ENCODE peak calls at places on chromosome 3, in seven cellular contexts. One of them, this sample, is unnamed.

GRCh38 chr3:168620854-168621253 is 525.1 kb upstream of the GOLIM4 start:
- DNase-seq in transverse colon: peak
- DNase-seq in NCI-H774: no peak
- DNase-seq in T-helper 9 cell: no peak
- DNase-seq in mesothelial cell of epicardium: peak
- DNase-seq in HCEC 1CT: peak
- DNase-seq in stimulated activated CD4-positive, alpha-beta T cell treated with anti-CD3 and anti-CD28 coated beads, TNF-alpha, amount 100 ng/mL, for 48 hours: no peak
- DNase-seq in this sample: no peak

GRCh38 chr3:194572131-194572789 is 61.0 kb downstream of the TMEM44 start:
- DNase-seq in transverse colon: peak
- DNase-seq in NCI-H774: no peak
- DNase-seq in T-helper 9 cell: no peak
- DNase-seq in mesothelial cell of epicardium: no peak
- DNase-seq in HCEC 1CT: peak
- DNase-seq in stimulated activated CD4-positive, alpha-beta T cell treated with anti-CD3 and anti-CD28 coated beads, TNF-alpha, amount 100 ng/mL, for 48 hours: no peak
- DNase-seq in this sample: peak

GRCh38 chr3:137568880-137569279 is 195.2 kb upstream of the SOX14 start:
- DNase-seq in transverse colon: no peak
- DNase-seq in NCI-H774: no peak
- DNase-seq in T-helper 9 cell: no peak
- DNase-seq in mesothelial cell of epicardium: no peak
- DNase-seq in HCEC 1CT: no peak
- DNase-seq in stimulated activated CD4-positive, alpha-beta T cell treated with anti-CD3 and anti-CD28 coated beads, TNF-alpha, amount 100 ng/mL, for 48 hours: no peak
- DNase-seq in this sample: no peak

GRCh38 chr3:61080737-61081445 is 170.4 kb downstream of the FHIT start:
- DNase-seq in transverse colon: no peak
- DNase-seq in NCI-H774: no peak
- DNase-seq in T-helper 9 cell: no peak
- DNase-seq in mesothelial cell of epicardium: no peak
- DNase-seq in HCEC 1CT: no peak
- DNase-seq in stimulated activated CD4-positive, alpha-beta T cell treated with anti-CD3 and anti-CD28 coated beads, TNF-alpha, amount 100 ng/mL, for 48 hours: no peak
- DNase-seq in this sample: no peak

GRCh38 chr3:184651945-184652344 is 59.9 kb downstream of the MAGEF1 start:
- DNase-seq in transverse colon: no peak
- DNase-seq in NCI-H774: no peak
- DNase-seq in T-helper 9 cell: no peak
- DNase-seq in mesothelial cell of epicardium: no peak
- DNase-seq in HCEC 1CT: no peak
- DNase-seq in stimulated activated CD4-positive, alpha-beta T cell treated with anti-CD3 and anti-CD28 coated beads, TNF-alpha, amount 100 ng/mL, for 48 hours: no peak
- DNase-seq in this sample: peak

GRCh38 chr3:194286747-194287146 is 64.4 kb downstream of the CPN2 start:
- DNase-seq in transverse colon: no peak
- DNase-seq in NCI-H774: no peak
- DNase-seq in T-helper 9 cell: no peak
- DNase-seq in mesothelial cell of epicardium: no peak
- DNase-seq in HCEC 1CT: no peak
- DNase-seq in stimulated activated CD4-positive, alpha-beta T cell treated with anti-CD3 and anti-CD28 coated beads, TNF-alpha, amount 100 ng/mL, for 48 hours: no peak
- DNase-seq in this sample: no peak

GRCh38 chr3:66500575-66501482 is at the start of gene LRIG1:
- DNase-seq in transverse colon: peak
- DNase-seq in NCI-H774: peak
- DNase-seq in T-helper 9 cell: peak
- DNase-seq in mesothelial cell of epicardium: peak
- DNase-seq in HCEC 1CT: peak
- DNase-seq in stimulated activated CD4-positive, alpha-beta T cell treated with anti-CD3 and anti-CD28 coated beads, TNF-alpha, amount 100 ng/mL, for 48 hours: peak
- DNase-seq in this sample: peak

GRCh38 chr3:136728918-136729317 is 23.3 kb downstream of the STAG1 start:
- DNase-seq in transverse colon: no peak
- DNase-seq in NCI-H774: no peak
- DNase-seq in T-helper 9 cell: no peak
- DNase-seq in mesothelial cell of epicardium: no peak
- DNase-seq in HCEC 1CT: peak
- DNase-seq in stimulated activated CD4-positive, alpha-beta T cell treated with anti-CD3 and anti-CD28 coated beads, TNF-alpha, amount 100 ng/mL, for 48 hours: no peak
- DNase-seq in this sample: peak

GRCh38 chr3:117477214-117477755 is 767.7 kb downstream of the TUSC7 start:
- DNase-seq in transverse colon: no peak
- DNase-seq in NCI-H774: no peak
- DNase-seq in T-helper 9 cell: no peak
- DNase-seq in mesothelial cell of epicardium: no peak
- DNase-seq in HCEC 1CT: no peak
- DNase-seq in stimulated activated CD4-positive, alpha-beta T cell treated with anti-CD3 and anti-CD28 coated beads, TNF-alpha, amount 100 ng/mL, for 48 hours: no peak
- DNase-seq in this sample: no peak

GRCh38 chr3:88003115-88003755 is 55.6 kb downstream of the CGGBP1 start:
- DNase-seq in transverse colon: no peak
- DNase-seq in NCI-H774: no peak
- DNase-seq in T-helper 9 cell: no peak
- DNase-seq in mesothelial cell of epicardium: no peak
- DNase-seq in HCEC 1CT: peak
- DNase-seq in stimulated activated CD4-positive, alpha-beta T cell treated with anti-CD3 and anti-CD28 coated beads, TNF-alpha, amount 100 ng/mL, for 48 hours: no peak
- DNase-seq in this sample: peak

GRCh38 chr3:55330355-55330754 is 156.8 kb downstream of the WNT5A start:
- DNase-seq in transverse colon: no peak
- DNase-seq in NCI-H774: peak
- DNase-seq in T-helper 9 cell: no peak
- DNase-seq in mesothelial cell of epicardium: no peak
- DNase-seq in HCEC 1CT: peak
- DNase-seq in stimulated activated CD4-positive, alpha-beta T cell treated with anti-CD3 and anti-CD28 coated beads, TNF-alpha, amount 100 ng/mL, for 48 hours: no peak
- DNase-seq in this sample: peak

GRCh38 chr3:62995142-62995541 is 119.9 kb upstream of the CADPS start:
- DNase-seq in transverse colon: no peak
- DNase-seq in NCI-H774: no peak
- DNase-seq in T-helper 9 cell: no peak
- DNase-seq in mesothelial cell of epicardium: no peak
- DNase-seq in HCEC 1CT: no peak
- DNase-seq in stimulated activated CD4-positive, alpha-beta T cell treated with anti-CD3 and anti-CD28 coated beads, TNF-alpha, amount 100 ng/mL, for 48 hours: no peak
- DNase-seq in this sample: no peak

GRCh38 chr3:78979083-78979482 is 788.7 kb downstream of the ROBO1 start:
- DNase-seq in transverse colon: no peak
- DNase-seq in NCI-H774: no peak
- DNase-seq in T-helper 9 cell: no peak
- DNase-seq in mesothelial cell of epicardium: no peak
- DNase-seq in HCEC 1CT: no peak
- DNase-seq in stimulated activated CD4-positive, alpha-beta T cell treated with anti-CD3 and anti-CD28 coated beads, TNF-alpha, amount 100 ng/mL, for 48 hours: no peak
- DNase-seq in this sample: no peak

GRCh38 chr3:143216709-143217182 is 97.2 kb downstream of the CHST2 start:
- DNase-seq in transverse colon: no peak
- DNase-seq in NCI-H774: no peak
- DNase-seq in T-helper 9 cell: no peak
- DNase-seq in mesothelial cell of epicardium: no peak
- DNase-seq in HCEC 1CT: no peak
- DNase-seq in stimulated activated CD4-positive, alpha-beta T cell treated with anti-CD3 and anti-CD28 coated beads, TNF-alpha, amount 100 ng/mL, for 48 hours: no peak
- DNase-seq in this sample: no peak

GRCh38 chr3:168061332-168061996 is 34.3 kb downstream of the GOLIM4 start:
- DNase-seq in transverse colon: no peak
- DNase-seq in NCI-H774: no peak
- DNase-seq in T-helper 9 cell: no peak
- DNase-seq in mesothelial cell of epicardium: no peak
- DNase-seq in HCEC 1CT: peak
- DNase-seq in stimulated activated CD4-positive, alpha-beta T cell treated with anti-CD3 and anti-CD28 coated beads, TNF-alpha, amount 100 ng/mL, for 48 hours: no peak
- DNase-seq in this sample: no peak

GRCh38 chr3:188234172-188234571 is 80.2 kb downstream of the LPP start:
- DNase-seq in transverse colon: no peak
- DNase-seq in NCI-H774: no peak
- DNase-seq in T-helper 9 cell: no peak
- DNase-seq in mesothelial cell of epicardium: no peak
- DNase-seq in HCEC 1CT: peak
- DNase-seq in stimulated activated CD4-positive, alpha-beta T cell treated with anti-CD3 and anti-CD28 coated beads, TNF-alpha, amount 100 ng/mL, for 48 hours: no peak
- DNase-seq in this sample: no peak

GRCh38 chr3:72860846-72861245 is 12.6 kb upstream of the SHQ1 start:
- DNase-seq in transverse colon: no peak
- DNase-seq in NCI-H774: no peak
- DNase-seq in T-helper 9 cell: no peak
- DNase-seq in mesothelial cell of epicardium: no peak
- DNase-seq in HCEC 1CT: no peak
- DNase-seq in stimulated activated CD4-positive, alpha-beta T cell treated with anti-CD3 and anti-CD28 coated beads, TNF-alpha, amount 100 ng/mL, for 48 hours: no peak
- DNase-seq in this sample: no peak

GRCh38 chr3:160400631-160401150 is 1.2 kb downstream of the SMC4 start:
- DNase-seq in transverse colon: peak
- DNase-seq in NCI-H774: peak
- DNase-seq in T-helper 9 cell: peak
- DNase-seq in mesothelial cell of epicardium: no peak
- DNase-seq in HCEC 1CT: no peak
- DNase-seq in stimulated activated CD4-positive, alpha-beta T cell treated with anti-CD3 and anti-CD28 coated beads, TNF-alpha, amount 100 ng/mL, for 48 hours: no peak
- DNase-seq in this sample: no peak

GRCh38 chr3:14216257-14217048 is 37.8 kb downstream of the LSM3 start:
- DNase-seq in transverse colon: no peak
- DNase-seq in NCI-H774: no peak
- DNase-seq in T-helper 9 cell: peak
- DNase-seq in mesothelial cell of epicardium: no peak
- DNase-seq in HCEC 1CT: no peak
- DNase-seq in stimulated activated CD4-positive, alpha-beta T cell treated with anti-CD3 and anti-CD28 coated beads, TNF-alpha, amount 100 ng/mL, for 48 hours: peak
- DNase-seq in this sample: peak

GRCh38 chr3:37731895-37732294 is 129.8 kb upstream of the CTDSPL start:
- DNase-seq in transverse colon: no peak
- DNase-seq in NCI-H774: no peak
- DNase-seq in T-helper 9 cell: no peak
- DNase-seq in mesothelial cell of epicardium: no peak
- DNase-seq in HCEC 1CT: no peak
- DNase-seq in stimulated activated CD4-positive, alpha-beta T cell treated with anti-CD3 and anti-CD28 coated beads, TNF-alpha, amount 100 ng/mL, for 48 hours: no peak
- DNase-seq in this sample: no peak

GRCh38 chr3:129231331-129232119 is 17.9 kb upstream of the COPG1 start:
- DNase-seq in transverse colon: no peak
- DNase-seq in NCI-H774: peak
- DNase-seq in T-helper 9 cell: no peak
- DNase-seq in mesothelial cell of epicardium: no peak
- DNase-seq in HCEC 1CT: peak
- DNase-seq in stimulated activated CD4-positive, alpha-beta T cell treated with anti-CD3 and anti-CD28 coated beads, TNF-alpha, amount 100 ng/mL, for 48 hours: no peak
- DNase-seq in this sample: no peak